ENCODE peak calls at places on chromosomes 6 and 20, in nine cellular contexts. D is choroid plexus epithelial cell; G is NCI-H1930; U is activated gamma-delta T cell treated with Interleukin-2 at 50 U/mL for 16 hours; X is CD8-positive, alpha-beta T cell; Q is stimulated activated CD4-positive, alpha-beta T cell treated with anti-CD3 and anti-CD28 coated beads, Interleukin-2, amount 100 ng/mL, for 48 hours; O is activated naive CD4-positive, alpha-beta T cell treated with anti-CD3 and anti-CD28 coated beads, Interleukin-2, amount 50 U/mL, for 72 hours; K is T follicular helper cell; T is CD8-positive, alpha-beta memory T cell. Z is an unnamed sample.

GRCh38 chr20:32184953-32185603 is 22.5 kb downstream of the PLAGL2 start:
- DNase-seq in D (no peak), G (no peak), U (no peak), X (no peak), Q (no peak), O (no peak), K (no peak), T (no peak), Z (no peak)

GRCh38 chr20:41357424-41358163 is 9.0 kb downstream of the EMILIN3 start:
- DNase-seq in D (no peak), G (no peak), U (no peak), X (no peak), Q (no peak), O (no peak), K (no peak), T (no peak), Z (no peak)

GRCh38 chr20:59043698-59044097 is 1.1 kb upstream of the PRELID3B start:
- DNase-seq in D (no peak), G (no peak), U (no peak), X (no peak), Q (no peak), O (no peak), K (no peak), T (no peak), Z (no peak)

GRCh38 chr6:145241039-145241438 is 494.3 kb downstream of the EPM2A start:
- DNase-seq in D (peak), G (no peak), U (no peak), X (no peak), Q (no peak), O (no peak), K (no peak), T (no peak), Z (no peak)

GRCh38 chr6:127547909-127548649 is 28.9 kb upstream of the C6orf58 start:
- DNase-seq in D (peak), G (no peak), U (no peak), X (no peak), Q (no peak), O (no peak), K (no peak), T (no peak), Z (no peak)

GRCh38 chr6:156809034-156809433 is 31.9 kb downstream of the ARID1B start:
- DNase-seq in D (peak), G (no peak), U (no peak), X (no peak), Q (no peak), O (no peak), K (no peak), T (no peak), Z (no peak)

GRCh38 chr6:42359021-42359420 is 92.7 kb downstream of the TRERF1 start:
- DNase-seq in D (no peak), G (no peak), U (no peak), X (no peak), Q (no peak), O (no peak), K (no peak), T (no peak), Z (no peak)

GRCh38 chr20:35306931-35307517 is 14.8 kb upstream of the FAM83C start:
- DNase-seq in D (peak), G (peak), U (peak), X (peak), Q (no peak), O (no peak), K (no peak), T (no peak), Z (peak)

GRCh38 chr6:47044418-47044817 is 2.3 kb upstream of the ADGRF1 start:
- DNase-seq in D (peak), G (no peak), U (no peak), X (no peak), Q (no peak), O (no peak), K (no peak), T (no peak), Z (no peak)

GRCh38 chr6:139250296-139251274 is 41.2 kb downstream of the TXLNB start:
- DNase-seq in D (peak), G (peak), U (peak), X (peak), Q (peak), O (peak), K (peak), T (peak), Z (peak)

GRCh38 chr6:33744001-33744848 is 2.5 kb downstream of the IP6K3 start:
- DNase-seq in D (peak), G (peak), U (peak), X (peak), Q (peak), O (peak), K (peak), T (peak), Z (peak)

GRCh38 chr6:84709121-84709520 is 55.3 kb downstream of the TBX18 start:
- DNase-seq in D (no peak), G (no peak), U (no peak), X (no peak), Q (no peak), O (no peak), K (no peak), T (no peak), Z (no peak)

GRCh38 chr6:39430968-39431523 is 108.5 kb upstream of the KCNK16 start:
- DNase-seq in D (peak), G (no peak), U (no peak), X (no peak), Q (no peak), O (no peak), K (no peak), T (no peak), Z (peak)

GRCh38 chr6:104940881-104941693 is 15.8 kb upstream of the LIN28B start:
- DNase-seq in D (peak), G (no peak), U (no peak), X (peak), Q (no peak), O (peak), K (no peak), T (no peak), Z (peak)

GRCh38 chr6:105759946-105760345 is 326.2 kb upstream of the PRDM1 start:
- DNase-seq in D (peak), G (no peak), U (no peak), X (no peak), Q (no peak), O (no peak), K (no peak), T (no peak), Z (no peak)

GRCh38 chr6:62288974-62289373 is 2.9 kb upstream of the KHDRBS2 start:
- DNase-seq in D (no peak), G (no peak), U (no peak), X (no peak), Q (no peak), O (no peak), K (no peak), T (no peak), Z (no peak)

GRCh38 chr6:157272866-157273755 is 50.2 kb downstream of the TMEM242 start:
- DNase-seq in D (no peak), G (no peak), U (peak), X (peak), Q (no peak), O (peak), K (peak), T (peak), Z (no peak)

GRCh38 chr20:32920530-32921298 is 62.0 kb downstream of the EFCAB8 start:
- DNase-seq in D (no peak), G (no peak), U (no peak), X (no peak), Q (no peak), O (no peak), K (no peak), T (no peak), Z (no peak)

GRCh38 chr6:1736346-1737105 is 126.8 kb downstream of the FOXC1 start:
- DNase-seq in D (no peak), G (no peak), U (no peak), X (no peak), Q (no peak), O (no peak), K (no peak), T (no peak), Z (no peak)

GRCh38 chr6:138004423-138005287 is 102.6 kb downstream of the PERP start:
- DNase-seq in D (peak), G (peak), U (no peak), X (peak), Q (no peak), O (peak), K (no peak), T (peak), Z (no peak)

GRCh38 chr20:36435799-36436541 is 105.3 kb upstream of the MYL9 start:
- DNase-seq in D (peak), G (peak), U (peak), X (peak), Q (peak), O (peak), K (peak), T (peak), Z (peak)

GRCh38 chr6:159107451-159108260 is 61.5 kb upstream of the FNDC1 start:
- DNase-seq in D (no peak), G (no peak), U (peak), X (peak), Q (no peak), O (no peak), K (peak), T (peak), Z (no peak)

GRCh38 chr6:109296971-109297372 is 85.3 kb downstream of the CD164 start:
- DNase-seq in D (no peak), G (no peak), U (no peak), X (no peak), Q (no peak), O (no peak), K (no peak), T (no peak), Z (no peak)

GRCh38 chr6:81727876-81728517 is 24.5 kb downstream of the TENT5A start:
- DNase-seq in D (no peak), G (no peak), U (no peak), X (no peak), Q (no peak), O (peak), K (no peak), T (no peak), Z (no peak)

GRCh38 chr6:142760152-142760551 is 184.8 kb downstream of the HIVEP2 start:
- DNase-seq in D (peak), G (no peak), U (no peak), X (no peak), Q (no peak), O (no peak), K (no peak), T (no peak), Z (no peak)

GRCh38 chr6:96304997-96305396 is 216.6 kb upstream of the UFL1 start:
- DNase-seq in D (no peak), G (no peak), U (no peak), X (no peak), Q (no peak), O (no peak), K (no peak), T (no peak), Z (no peak)

Z was measured in psoas muscle.